ENCODE peak calls at places on chromosomes 4 and X, in six cellular contexts. K, W, Y, Q, Z and P are unnamed samples.

GRCh38 chr4:179595671-179596410 is 2153.6 kb upstream of the AGA start:
- DNase-seq in K (no peak), W (no peak), Y (peak), Q (no peak), Z (no peak), P (no peak)

GRCh38 chrX:42797646-42798045 is 19.7 kb upstream of the PPP1R2C start:
- DNase-seq in K (no peak), W (no peak), Y (no peak), Q (no peak), Z (no peak), P (no peak)

GRCh38 chrX:21735753-21736127 is 22.2 kb downstream of the SMPX start:
- DNase-seq in K (no peak), W (no peak), Y (no peak), Q (no peak), Z (no peak), P (no peak)

GRCh38 chr4:1459664-1460511 is 53.6 kb upstream of the NKX1-1 start:
- DNase-seq in K (no peak), W (no peak), Y (no peak), Q (no peak), Z (no peak), P (peak)

GRCh38 chrX:85020216-85020615 is 16.5 kb downstream of the APOOL start:
- DNase-seq in K (no peak), W (no peak), Y (no peak), Q (no peak), Z (no peak), P (no peak)

GRCh38 chr4:14336656-14337055 is 665.6 kb upstream of the CPEB2 start:
- DNase-seq in K (no peak), W (no peak), Y (no peak), Q (no peak), Z (no peak), P (no peak)

GRCh38 chr4:138347561-138347960 is 105.4 kb upstream of the SLC7A11 start:
- DNase-seq in K (no peak), W (no peak), Y (no peak), Q (no peak), Z (no peak), P (no peak)

GRCh38 chr4:115851918-115852766 is 738.7 kb upstream of the NDST4 start:
- DNase-seq in K (peak), W (peak), Y (no peak), Q (no peak), Z (no peak), P (peak)

GRCh38 chr4:159498371-159499115 is 395.7 kb downstream of the RAPGEF2 start:
- DNase-seq in K (no peak), W (peak), Y (no peak), Q (no peak), Z (no peak), P (no peak)

GRCh38 chr4:1248262-1249147 is at the start of gene CTBP1:
- DNase-seq in K (peak), W (peak), Y (peak), Q (peak), Z (peak), P (peak)

GRCh38 chr4:52038109-52038912 is at the start of gene SGCB:
- DNase-seq in K (peak), W (peak), Y (peak), Q (peak), Z (peak), P (peak)

GRCh38 chrX:108353452-108353851 is 84.8 kb downstream of the COL4A6 start:
- DNase-seq in K (no peak), W (no peak), Y (no peak), Q (no peak), Z (no peak), P (no peak)

GRCh38 chr4:158823461-158823873 is 54.6 kb downstream of the FNIP2 start:
- DNase-seq in K (no peak), W (no peak), Y (peak), Q (no peak), Z (peak), P (no peak)

GRCh38 chr4:86730310-86730709 is 118.9 kb downstream of the SLC10A6 start:
- DNase-seq in K (no peak), W (no peak), Y (no peak), Q (no peak), Z (no peak), P (peak)

GRCh38 chr4:41880022-41880837 is 55.0 kb upstream of the TMEM33 start:
- DNase-seq in K (no peak), W (no peak), Y (no peak), Q (no peak), Z (no peak), P (no peak)

GRCh38 chr4:41883988-41884737 is 51.1 kb upstream of the TMEM33 start:
- DNase-seq in K (no peak), W (no peak), Y (no peak), Q (no peak), Z (no peak), P (no peak)

GRCh38 chr4:41882622-41883347 is 52.4 kb upstream of the TMEM33 start:
- DNase-seq in K (peak), W (no peak), Y (peak), Q (no peak), Z (peak), P (peak)

GRCh38 chr4:41880840-41881831 is 54.1 kb upstream of the TMEM33 start:
- DNase-seq in K (no peak), W (no peak), Y (peak), Q (no peak), Z (no peak), P (no peak)

DNA sequence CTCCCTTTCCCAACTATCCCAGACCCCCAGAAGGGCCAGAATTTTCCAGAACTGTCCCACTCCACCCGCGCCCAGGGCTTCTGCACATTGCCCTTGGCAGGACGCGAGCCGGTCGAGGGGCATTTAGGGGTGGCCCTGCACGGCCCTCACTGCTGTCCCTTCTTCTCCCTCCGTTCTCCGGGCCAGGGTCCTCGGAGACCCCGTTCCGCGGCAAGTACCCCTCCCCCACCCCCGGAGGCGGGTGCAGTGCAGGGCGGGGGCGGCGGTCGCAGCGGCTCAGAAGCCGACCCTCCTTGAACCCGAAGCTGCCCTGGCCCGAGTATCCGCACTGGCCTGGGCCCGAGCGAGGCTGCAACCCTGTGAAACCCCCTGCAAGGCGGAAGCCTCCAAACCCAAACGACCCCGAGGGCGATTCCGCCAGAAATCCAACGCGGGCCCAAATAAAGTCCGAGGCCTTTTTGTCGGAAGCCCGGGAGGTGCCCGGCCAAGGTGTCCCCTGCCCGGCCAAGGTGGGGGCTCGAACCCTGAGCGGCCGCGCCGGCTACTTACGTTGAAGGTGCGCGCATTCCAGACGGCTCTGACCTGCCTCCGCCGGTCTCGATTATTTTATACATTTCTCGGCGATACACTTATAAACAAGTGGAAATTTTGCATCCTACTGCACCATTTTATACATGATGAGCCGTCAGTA is 53.2 kb upstream of the TMEM33 start:
- DNase-seq in K (no peak), W (no peak), Y (no peak), Q (no peak), Z (no peak), P (no peak)
- H3K4me3 ChIP-seq in K (peak), W (peak), Y (no peak), Q (peak), Z (peak), P (peak)

GRCh38 chr4:8272472-8273428 is 3.2 kb downstream of the HTRA3 start:
- DNase-seq in K (no peak), W (no peak), Y (peak), Q (no peak), Z (peak), P (no peak)

GRCh38 chr4:8271821-8272220 is 2.3 kb downstream of the HTRA3 start:
- DNase-seq in K (no peak), W (no peak), Y (no peak), Q (no peak), Z (no peak), P (no peak)

GRCh38 chr4:8274066-8274652 is 4.6 kb downstream of the HTRA3 start:
- DNase-seq in K (no peak), W (no peak), Y (no peak), Q (no peak), Z (no peak), P (no peak)

GRCh38 chr4:8274772-8275241 is 5.3 kb downstream of the HTRA3 start:
- DNase-seq in K (peak), W (peak), Y (peak), Q (no peak), Z (peak), P (peak)

DNA sequence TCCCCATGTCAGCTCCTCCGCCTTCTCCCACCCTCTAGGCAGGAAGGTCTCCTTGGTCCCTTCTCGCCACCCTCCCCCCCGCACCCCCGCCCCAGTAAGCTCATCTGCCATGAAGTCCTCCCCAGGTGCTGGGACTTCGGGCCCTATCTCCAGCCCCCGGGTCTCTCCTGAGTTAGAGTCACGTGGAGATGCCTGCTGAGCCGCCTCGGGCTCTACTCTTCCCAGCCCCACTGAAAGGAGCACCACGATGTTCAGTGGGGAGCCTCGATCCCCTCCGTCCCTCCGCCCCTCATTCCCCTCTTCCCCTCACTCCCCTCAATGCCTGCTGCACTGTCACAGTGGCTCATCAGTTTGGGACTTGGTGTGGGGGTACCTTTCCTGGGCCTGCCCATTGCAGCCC is 3.9 kb downstream of the HTRA3 start:
- DNase-seq in K (no peak), W (no peak), Y (no peak), Q (no peak), Z (no peak), P (no peak)
- H3K27ac ChIP-seq in K (peak), W (no peak), Y (no peak), Q (no peak), Z (no peak), P (no peak)

GRCh38 chr4:70613182-70613892 is 15.2 kb upstream of the ENAM start:
- DNase-seq in K (no peak), W (no peak), Y (no peak), Q (no peak), Z (no peak), P (no peak)
- H3K4me3 ChIP-seq in K (no peak), W (no peak), Y (peak), Q (no peak), Z (no peak), P (peak)

DNA sequence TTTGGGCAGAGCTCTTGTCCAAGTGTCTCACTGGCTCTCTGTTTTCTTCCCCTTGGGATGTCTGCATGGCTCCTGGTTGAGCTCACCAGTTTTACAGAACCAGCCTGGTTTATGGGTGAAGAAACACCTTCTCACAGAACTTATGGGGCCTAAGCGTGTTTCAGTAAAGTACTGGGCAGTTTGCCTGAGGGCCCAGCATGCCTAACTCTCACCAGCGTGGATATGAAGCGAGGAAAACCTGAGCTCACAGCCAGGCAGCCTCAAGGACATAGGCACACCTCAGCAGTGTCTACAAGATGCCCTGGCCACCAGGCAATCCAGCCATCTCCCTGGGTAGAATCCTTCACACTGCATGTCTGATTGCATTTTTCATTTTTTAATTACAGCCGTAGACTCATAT is 9.2 kb downstream of the NHSL2 start:
- DNase-seq in K (no peak), W (no peak), Y (no peak), Q (no peak), Z (no peak), P (peak)
- H3K27ac ChIP-seq in K (peak), W (no peak), Y (no peak), Q (no peak), Z (no peak), P (no peak)

DNA sequence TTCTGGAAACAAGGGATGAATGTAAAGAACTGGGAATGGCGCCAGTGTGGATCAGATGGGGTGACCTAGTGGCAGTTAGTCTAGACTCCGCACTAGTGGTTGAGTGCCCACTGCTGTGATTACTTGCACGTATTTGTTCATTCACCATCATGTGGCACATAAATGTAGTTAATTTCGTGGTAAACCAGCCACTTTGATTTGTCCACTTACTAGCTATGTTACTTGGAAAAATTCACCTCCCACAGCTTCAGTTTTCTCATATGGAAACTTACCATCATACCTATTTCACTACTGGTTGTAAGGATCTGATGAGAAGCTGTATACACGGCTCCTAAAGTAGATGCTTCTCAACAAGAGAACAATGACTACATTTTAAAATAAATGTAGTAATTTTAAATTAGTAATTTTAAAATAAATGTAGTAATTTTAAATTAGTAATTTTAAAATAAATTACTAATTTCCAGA is 394 bp upstream of the DYNLT3 start:
- DNase-seq in K (no peak), W (no peak), Y (no peak), Q (no peak), Z (no peak), P (no peak)
- H3K4me3 ChIP-seq in K (peak), W (peak), Y (peak), Q (peak), Z (peak), P (peak)